ENCODE peak calls at places on chromosomes 13 and 19, in four cellular contexts. K, P, G and Z are unnamed samples.

GRCh38 chr13:78323040-78323439 is 280.3 kb downstream of the POU4F1 start:
- DNase-seq in G (no peak), K (no peak), P (no peak), Z (no peak)

GRCh38 chr13:98890186-98890585 is 87.7 kb downstream of the DOCK9 start:
- DNase-seq in P (no peak), G (no peak), K (no peak), Z (no peak)

GRCh38 chr19:36256064-36256463 is 41.2 kb downstream of the ZNF146 start:
- DNase-seq in K (no peak), P (no peak), G (no peak), Z (no peak)

GRCh38 chr13:110915874-110916670 is 1.2 kb upstream of the ANKRD10 start:
- DNase-seq in P (no peak), K (no peak), G (peak), Z (no peak)

GRCh38 chr13:96963786-96964475 is 30.3 kb downstream of the OXGR1 start:
- DNase-seq in P (no peak), G (no peak), K (no peak), Z (no peak)

GRCh38 chr13:23570099-23570926 is at the start of gene TNFRSF19:
- DNase-seq in P (no peak), G (peak), K (no peak), Z (no peak)

GRCh38 chr19:46442808-46443450 is 14.2 kb upstream of the PNMA8C start:
- DNase-seq in K (no peak), G (no peak), P (no peak), Z (no peak)

GRCh38 chr19:1745589-1746031 is 7.7 kb upstream of the ONECUT3 start:
- DNase-seq in K (no peak), G (no peak), P (peak), Z (peak)

GRCh38 chr13:67341406-67341805 is 111.3 kb upstream of the PCDH9 start:
- DNase-seq in G (no peak), P (no peak), K (no peak), Z (no peak)

GRCh38 chr19:17860331-17860992 is 752 bp downstream of the RPL18A start:
- DNase-seq in P (peak), K (no peak), G (no peak), Z (no peak)

GRCh38 chr13:25375727-25376358 is 4.1 kb downstream of the ATP8A2 start:
- DNase-seq in K (no peak), P (peak), G (peak), Z (peak)

GRCh38 chr19:41955521-41955920 is 3.6 kb downstream of the RABAC1 start:
- DNase-seq in K (no peak), G (no peak), P (no peak), Z (no peak)
- TF ChIP-seq TCF7 in K (no peak), G (no peak), P (no peak), Z (no peak)

DNA sequence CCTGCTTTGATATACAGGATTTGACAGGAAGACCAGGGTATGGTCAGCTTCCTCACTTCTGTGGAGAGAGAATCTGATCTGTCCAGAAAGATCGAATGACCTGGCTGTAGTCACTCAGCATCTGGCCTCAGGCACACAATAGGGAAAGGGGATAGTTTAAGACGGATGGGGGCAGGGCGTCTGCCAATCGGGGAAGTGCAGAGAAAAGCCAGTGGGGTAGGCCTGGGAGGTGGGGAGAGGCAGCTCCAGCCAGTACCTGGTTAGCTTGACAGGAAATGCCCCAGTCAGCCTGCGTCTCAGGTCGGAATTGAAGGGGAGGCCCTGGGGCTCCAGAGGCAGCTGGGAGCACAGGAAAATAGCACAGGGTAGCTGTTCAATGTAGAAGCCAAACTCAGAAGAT is 12.4 kb downstream of the ZNF444 start:
- DNase-seq in P (no peak), K (no peak), G (no peak), Z (peak)
- TF ChIP-seq ATF2 in P (no peak), K (no peak), G (no peak), Z (no peak)

GRCh38 chr13:44932850-44933251 is 56.4 kb downstream of the NUFIP1 start:
- DNase-seq in P (no peak), K (no peak), G (no peak), Z (no peak)

GRCh38 chr13:44934724-44935123 is 54.5 kb downstream of the NUFIP1 start:
- DNase-seq in G (no peak), K (peak), P (no peak), Z (no peak)

GRCh38 chr13:44930907-44931676 is 58.2 kb downstream of the NUFIP1 start:
- DNase-seq in P (no peak), K (no peak), G (no peak), Z (no peak)

GRCh38 chr13:44930280-44930679 is 59.0 kb downstream of the NUFIP1 start:
- DNase-seq in G (no peak), P (no peak), K (no peak), Z (no peak)

GRCh38 chr13:44932171-44932849 is 57.0 kb downstream of the NUFIP1 start:
- DNase-seq in P (no peak), K (no peak), G (no peak), Z (no peak)
- TF ChIP-seq CREM in P (no peak), K (no peak), G (no peak), Z (no peak)

GRCh38 chr13:27772651-27773425 is 19.4 kb upstream of the GSX1 start:
- DNase-seq in G (peak), P (no peak), K (no peak), Z (no peak)

GRCh38 chr13:27770809-27771208 is 21.5 kb upstream of the GSX1 start:
- DNase-seq in G (peak), P (no peak), K (no peak), Z (peak)

GRCh38 chr13:27774651-27775050 is 17.6 kb upstream of the GSX1 start:
- DNase-seq in G (no peak), K (no peak), P (no peak), Z (no peak)

GRCh38 chr13:27774169-27774568 is 18.1 kb upstream of the GSX1 start:
- DNase-seq in G (no peak), P (no peak), K (no peak), Z (no peak)

DNA sequence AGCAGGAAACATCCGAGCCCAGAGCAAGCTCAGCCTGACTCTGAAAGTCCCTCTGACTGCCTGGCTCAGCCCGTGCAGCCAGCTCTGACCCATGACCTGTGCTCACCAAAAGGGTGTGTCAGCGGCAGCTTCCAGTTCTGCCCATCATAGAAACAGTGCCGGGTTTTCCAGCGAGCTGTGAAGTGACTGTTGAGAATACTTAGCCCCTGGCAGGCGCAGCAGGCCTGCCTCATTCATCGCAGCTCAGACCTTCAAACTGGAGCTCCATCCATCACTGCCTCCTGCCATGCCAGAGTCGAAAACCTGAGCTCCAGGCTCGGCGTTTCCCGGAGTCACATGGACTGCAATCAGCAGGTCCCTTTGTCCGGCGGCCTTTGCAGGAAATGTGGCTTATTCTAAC is 16.3 kb upstream of the GSX1 start:
- DNase-seq in P (no peak), G (no peak), K (no peak), Z (peak)
- TF ChIP-seq TCF7 in P (no peak), G (no peak), K (no peak), Z (no peak)

DNA sequence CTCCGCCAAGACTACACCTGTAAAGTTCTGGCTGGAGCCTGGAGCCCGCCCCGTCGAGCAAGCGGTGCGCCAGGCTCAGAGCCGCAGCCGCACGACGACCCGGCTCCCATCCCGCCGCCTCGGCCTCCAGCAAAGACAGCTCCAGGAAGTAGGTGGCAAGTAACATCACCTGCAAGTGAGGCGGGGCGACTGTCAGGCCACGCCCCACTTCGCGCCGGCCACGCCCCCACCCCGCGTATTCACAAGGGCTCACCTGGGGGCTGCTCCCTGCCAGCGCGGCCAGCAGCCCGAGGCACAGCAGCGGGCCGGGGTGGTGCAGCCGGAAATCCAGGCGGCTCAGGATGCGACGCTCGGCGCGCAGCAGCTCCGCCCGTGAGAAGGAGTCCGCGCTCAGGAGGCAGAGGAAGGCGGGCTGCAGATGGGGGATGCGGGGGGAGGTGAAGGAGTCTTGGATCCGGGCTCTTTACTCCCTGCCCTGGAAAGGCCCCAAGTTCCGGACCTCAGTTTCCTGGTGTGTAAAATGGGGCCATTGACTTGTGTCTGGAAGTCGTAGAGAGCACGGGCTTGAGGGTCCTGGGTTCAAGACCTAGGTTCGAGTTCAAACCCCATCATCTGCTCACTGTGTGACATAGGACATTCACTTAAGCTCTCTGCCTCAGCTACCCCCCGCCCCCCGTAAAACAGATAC is 3.2 kb downstream of the CCNP start:
- DNase-seq in P (no peak), G (no peak), K (no peak), Z (peak)
- TF ChIP-seq ATF2 in P (no peak), G (no peak), K (no peak), Z (no peak)

GRCh38 chr19:12792048-12792852 is 964 bp downstream of the JUNB start:
- DNase-seq in P (peak), G (peak), K (no peak), Z (peak)
- TF ChIP-seq CREM in P (peak), G (no peak), K (peak), Z (no peak)

GRCh38 chr19:5090780-5091575 is 122.1 kb downstream of the KDM4B start:
- DNase-seq in P (peak), G (no peak), K (no peak), Z (no peak)
- TF ChIP-seq TCF7 in P (no peak), G (no peak), K (no peak), Z (no peak)

GRCh38 chr19:35013047-35013819 is 13.1 kb downstream of the GRAMD1A start:
- DNase-seq in K (no peak), P (peak), G (peak), Z (peak)
- TF ChIP-seq ATF2 in K (no peak), P (no peak), G (peak), Z (no peak)